ENCODE peak calls at places on chromosome 18, in six cellular contexts. O, P, V, N, L and C are unnamed samples.

GRCh38 chr18:36809590-36810381 is 19.0 kb downstream of the TPGS2 start:
- DNase-seq in V (no peak), O (peak), L (peak), N (peak), P (peak), C (peak)

GRCh38 chr18:79147014-79147413 is 77.8 kb downstream of the ATP9B start:
- DNase-seq in N (no peak), P (no peak), V (no peak), O (no peak), L (no peak), C (no peak)

GRCh38 chr18:59662008-59662701 is 35.1 kb downstream of the CCBE1 start:
- DNase-seq in N (no peak), O (no peak), P (no peak), L (no peak), V (peak), C (peak)

GRCh38 chr18:11955299-11956029 is 25.8 kb upstream of the IMPA2 start:
- DNase-seq in L (no peak), O (no peak), V (no peak), P (peak), N (peak), C (peak)

GRCh38 chr18:48940854-48941531 is 9.8 kb downstream of the SMAD7 start:
- DNase-seq in V (no peak), L (peak), N (no peak), O (peak), P (no peak), C (no peak)

GRCh38 chr18:28999711-29000110 is 822.8 kb upstream of the CDH2 start:
- DNase-seq in V (no peak), N (no peak), P (peak), L (no peak), O (no peak), C (peak)

GRCh38 chr18:61600422-61600821 is 267.2 kb downstream of the CDH20 start:
- DNase-seq in V (no peak), O (no peak), P (no peak), L (no peak), N (no peak), C (no peak)

GRCh38 chr18:34028341-34028740 is 196.4 kb downstream of the NOL4 start:
- DNase-seq in N (no peak), L (no peak), O (no peak), V (no peak), P (no peak), C (no peak)

GRCh38 chr18:61602836-61603235 is 269.6 kb downstream of the CDH20 start:
- DNase-seq in V (no peak), P (peak), N (no peak), L (no peak), O (no peak), C (peak)

GRCh38 chr18:23207191-23207955 is 72.1 kb downstream of the CABLES1 start:
- DNase-seq in N (no peak), O (peak), P (no peak), V (no peak), L (peak), C (no peak)

GRCh38 chr18:32930695-32931301 is 158.0 kb upstream of the KLHL14 start:
- DNase-seq in N (no peak), L (peak), O (no peak), P (peak), V (no peak), C (peak)

GRCh38 chr18:44508474-44508873 is 172.2 kb upstream of the SETBP1 start:
- DNase-seq in P (no peak), O (no peak), L (no peak), N (no peak), V (no peak), C (no peak)

GRCh38 chr18:46759885-46760284 is 3.0 kb upstream of the ST8SIA5 start:
- DNase-seq in O (no peak), L (no peak), V (no peak), P (no peak), N (no peak), C (no peak)

GRCh38 chr18:7642491-7642890 is 75.4 kb downstream of the PTPRM start:
- DNase-seq in P (no peak), V (no peak), L (no peak), O (no peak), N (no peak), C (no peak)

GRCh38 chr18:50969448-50969847 is 1.6 kb downstream of the ELAC1 start:
- DNase-seq in N (no peak), P (no peak), V (no peak), L (no peak), O (no peak), C (no peak)

GRCh38 chr18:59814872-59815271 is 84.9 kb upstream of the PMAIP1 start:
- DNase-seq in V (no peak), L (no peak), P (peak), N (no peak), O (no peak), C (peak)

GRCh38 chr18:34867520-34867919 is 157.4 kb downstream of the DTNA start:
- DNase-seq in P (no peak), O (no peak), V (no peak), L (peak), N (no peak), C (no peak)

GRCh38 chr18:36780748-36781147 is 48.1 kb downstream of the TPGS2 start:
- DNase-seq in O (no peak), N (no peak), P (no peak), L (no peak), V (no peak), C (no peak)

GRCh38 chr18:23209796-23210195 is 74.5 kb downstream of the CABLES1 start:
- DNase-seq in L (no peak), N (no peak), V (no peak), O (no peak), P (no peak), C (no peak)

GRCh38 chr18:44323125-44323524 is 357.6 kb upstream of the SETBP1 start:
- DNase-seq in V (no peak), O (no peak), L (no peak), N (no peak), P (no peak), C (no peak)

GRCh38 chr18:5628512-5629255 is 84.9 kb upstream of the EPB41L3 start:
- DNase-seq in N (no peak), O (peak), P (peak), L (peak), V (no peak), C (peak)

GRCh38 chr18:23871410-23871809 is 143.1 kb upstream of the TTC39C start:
- DNase-seq in V (peak), P (no peak), L (no peak), O (peak), N (no peak), C (no peak)

GRCh38 chr18:45416168-45416567 is 199.1 kb upstream of the SLC14A2 start:
- DNase-seq in L (no peak), V (no peak), N (peak), P (no peak), O (no peak), C (no peak)

GRCh38 chr18:44699571-44700261 is 19.0 kb downstream of the SETBP1 start:
- DNase-seq in N (no peak), L (no peak), O (no peak), P (no peak), V (no peak), C (no peak)